ENCODE peak calls at places on chromosomes 16 and 17, in eight cellular contexts. One of them, this sample, is unnamed. For H3K4me1, the result is how much of the 10 kb centered on the place peaks cover.

GRCh38 chr16:68972008-68972407 is 128.7 kb downstream of the TANGO6 start:
- DNase-seq in PC-3: no peak
- DNase-seq in cardiac muscle cell: no peak
- DNase-seq in thoracic aorta: no peak
- DNase-seq in left ventricle myocardium inferior: no peak
- DNase-seq in CD8-positive, alpha-beta T cell: no peak
- DNase-seq in aorta: no peak
- DNase-seq in endodermal cell: peak
- DNase-seq in this sample: no peak

GRCh38 chr17:57629470-57629869 is 115.6 kb downstream of the CCDC182 start:
- DNase-seq in PC-3: no peak
- DNase-seq in cardiac muscle cell: no peak
- DNase-seq in thoracic aorta: no peak
- DNase-seq in left ventricle myocardium inferior: no peak
- DNase-seq in CD8-positive, alpha-beta T cell: no peak
- DNase-seq in aorta: no peak
- DNase-seq in endodermal cell: no peak
- DNase-seq in this sample: no peak

GRCh38 chr16:57639172-57639571 is 10.7 kb downstream of the ADGRG1 start:
- DNase-seq in PC-3: no peak
- DNase-seq in cardiac muscle cell: peak
- DNase-seq in thoracic aorta: no peak
- DNase-seq in left ventricle myocardium inferior: peak
- DNase-seq in CD8-positive, alpha-beta T cell: no peak
- DNase-seq in aorta: no peak
- DNase-seq in endodermal cell: peak
- DNase-seq in this sample: no peak

GRCh38 chr16:85720319-85720637 is 30.6 kb downstream of the C16orf74 start:
- DNase-seq in PC-3: peak
- DNase-seq in cardiac muscle cell: no peak
- DNase-seq in thoracic aorta: no peak
- DNase-seq in left ventricle myocardium inferior: peak
- DNase-seq in CD8-positive, alpha-beta T cell: no peak
- DNase-seq in aorta: no peak
- DNase-seq in endodermal cell: no peak
- DNase-seq in this sample: peak

GRCh38 chr17:7673239-7673638 is 14.1 kb downstream of the TP53 start:
- DNase-seq in PC-3: peak
- DNase-seq in cardiac muscle cell: no peak
- DNase-seq in thoracic aorta: no peak
- DNase-seq in left ventricle myocardium inferior: no peak
- DNase-seq in CD8-positive, alpha-beta T cell: no peak
- DNase-seq in aorta: no peak
- DNase-seq in endodermal cell: peak
- DNase-seq in this sample: peak

GRCh38 chr17:17684901-17685774 is 3.9 kb downstream of the RAI1 start:
- DNase-seq in PC-3: no peak
- DNase-seq in cardiac muscle cell: no peak
- DNase-seq in thoracic aorta: no peak
- DNase-seq in left ventricle myocardium inferior: no peak
- DNase-seq in CD8-positive, alpha-beta T cell: no peak
- DNase-seq in aorta: no peak
- DNase-seq in endodermal cell: peak
- DNase-seq in this sample: no peak

GRCh38 chr17:65678534-65678933 is 117.1 kb upstream of the AXIN2 start:
- DNase-seq in PC-3: no peak
- DNase-seq in cardiac muscle cell: peak
- DNase-seq in thoracic aorta: no peak
- DNase-seq in left ventricle myocardium inferior: no peak
- DNase-seq in CD8-positive, alpha-beta T cell: no peak
- DNase-seq in aorta: no peak
- DNase-seq in endodermal cell: no peak
- DNase-seq in this sample: no peak

GRCh38 chr17:42203354-42203753 is 9.1 kb upstream of the GHDC start:
- DNase-seq in PC-3: no peak
- DNase-seq in cardiac muscle cell: no peak
- DNase-seq in thoracic aorta: no peak
- DNase-seq in left ventricle myocardium inferior: no peak
- DNase-seq in CD8-positive, alpha-beta T cell: no peak
- DNase-seq in aorta: no peak
- DNase-seq in endodermal cell: no peak
- DNase-seq in this sample: peak

GRCh38 chr17:57448288-57449283 is 192.3 kb downstream of the MSI2 start:
- DNase-seq in PC-3: no peak
- DNase-seq in cardiac muscle cell: no peak
- DNase-seq in thoracic aorta: no peak
- DNase-seq in left ventricle myocardium inferior: no peak
- DNase-seq in CD8-positive, alpha-beta T cell: no peak
- DNase-seq in aorta: peak
- DNase-seq in endodermal cell: no peak
- DNase-seq in this sample: peak

GRCh38 chr16:57191056-57191536 is 5.0 kb downstream of the RSPRY1 start:
- DNase-seq in PC-3: peak
- DNase-seq in cardiac muscle cell: no peak
- DNase-seq in thoracic aorta: no peak
- DNase-seq in left ventricle myocardium inferior: no peak
- DNase-seq in CD8-positive, alpha-beta T cell: no peak
- DNase-seq in aorta: no peak
- DNase-seq in endodermal cell: no peak
- DNase-seq in this sample: no peak

GRCh38 chr16:381788-382717 is at the start of gene PGAP6:
- DNase-seq in PC-3: peak
- DNase-seq in cardiac muscle cell: peak
- DNase-seq in thoracic aorta: no peak
- DNase-seq in left ventricle myocardium inferior: peak
- DNase-seq in CD8-positive, alpha-beta T cell: peak
- DNase-seq in aorta: peak
- DNase-seq in endodermal cell: peak
- DNase-seq in this sample: peak

GRCh38 chr17:81834831-81835267 is at the start of gene PPP1R27:
- DNase-seq in PC-3: no peak
- DNase-seq in cardiac muscle cell: no peak
- DNase-seq in thoracic aorta: no peak
- DNase-seq in left ventricle myocardium inferior: no peak
- DNase-seq in CD8-positive, alpha-beta T cell: no peak
- DNase-seq in aorta: no peak
- DNase-seq in endodermal cell: no peak
- DNase-seq in this sample: no peak

GRCh38 chr16:81313731-81314602 is 795 bp upstream of the GAN start:
- DNase-seq in PC-3: no peak
- DNase-seq in cardiac muscle cell: no peak
- DNase-seq in thoracic aorta: no peak
- DNase-seq in left ventricle myocardium inferior: no peak
- DNase-seq in CD8-positive, alpha-beta T cell: no peak
- DNase-seq in aorta: no peak
- DNase-seq in endodermal cell: peak
- DNase-seq in this sample: peak

GRCh38 chr17:60165976-60166375 is 16.2 kb downstream of the CA4 start:
- DNase-seq in PC-3: no peak
- DNase-seq in cardiac muscle cell: no peak
- DNase-seq in thoracic aorta: no peak
- DNase-seq in left ventricle myocardium inferior: no peak
- DNase-seq in CD8-positive, alpha-beta T cell: no peak
- DNase-seq in aorta: no peak
- DNase-seq in endodermal cell: peak
- DNase-seq in this sample: peak

GRCh38 chr16:9366048-9366969 is 274.9 kb downstream of the HAPSTR1 start:
- DNase-seq in PC-3: no peak
- DNase-seq in cardiac muscle cell: no peak
- DNase-seq in thoracic aorta: no peak
- DNase-seq in left ventricle myocardium inferior: no peak
- DNase-seq in CD8-positive, alpha-beta T cell: no peak
- DNase-seq in aorta: no peak
- DNase-seq in endodermal cell: no peak
- DNase-seq in this sample: no peak

GRCh38 chr16:24471616-24472015 is 67.8 kb upstream of the RBBP6 start:
- DNase-seq in PC-3: no peak
- DNase-seq in cardiac muscle cell: no peak
- DNase-seq in thoracic aorta: no peak
- DNase-seq in left ventricle myocardium inferior: no peak
- DNase-seq in CD8-positive, alpha-beta T cell: no peak
- DNase-seq in aorta: no peak
- DNase-seq in endodermal cell: no peak
- DNase-seq in this sample: no peak
- H3K27ac ChIP-seq in PC-3: no peak
- H3K27ac ChIP-seq in cardiac muscle cell: no peak
- H3K27ac ChIP-seq in thoracic aorta: no peak
- H3K27ac ChIP-seq in left ventricle myocardium inferior: no peak
- H3K27ac ChIP-seq in CD8-positive, alpha-beta T cell: no peak
- H3K27ac ChIP-seq in aorta: no peak
- H3K27ac ChIP-seq in endodermal cell: no peak
- H3K27ac ChIP-seq in this sample: no peak

GRCh38 chr17:50204431-50204830 is 3.0 kb upstream of the COL1A1 start:
- DNase-seq in PC-3: no peak
- DNase-seq in cardiac muscle cell: no peak
- DNase-seq in thoracic aorta: no peak
- DNase-seq in left ventricle myocardium inferior: no peak
- DNase-seq in CD8-positive, alpha-beta T cell: no peak
- DNase-seq in aorta: peak
- DNase-seq in endodermal cell: no peak
- DNase-seq in this sample: no peak
- H3K4me1 ChIP-seq in PC-3: under half
- H3K4me1 ChIP-seq in cardiac muscle cell: under half
- H3K4me1 ChIP-seq in thoracic aorta: under half
- H3K4me1 ChIP-seq in left ventricle myocardium inferior: under half
- H3K4me1 ChIP-seq in CD8-positive, alpha-beta T cell: under half
- H3K4me1 ChIP-seq in aorta: under half
- H3K4me1 ChIP-seq in endodermal cell: under half
- H3K4me1 ChIP-seq in this sample: under half

DNA sequence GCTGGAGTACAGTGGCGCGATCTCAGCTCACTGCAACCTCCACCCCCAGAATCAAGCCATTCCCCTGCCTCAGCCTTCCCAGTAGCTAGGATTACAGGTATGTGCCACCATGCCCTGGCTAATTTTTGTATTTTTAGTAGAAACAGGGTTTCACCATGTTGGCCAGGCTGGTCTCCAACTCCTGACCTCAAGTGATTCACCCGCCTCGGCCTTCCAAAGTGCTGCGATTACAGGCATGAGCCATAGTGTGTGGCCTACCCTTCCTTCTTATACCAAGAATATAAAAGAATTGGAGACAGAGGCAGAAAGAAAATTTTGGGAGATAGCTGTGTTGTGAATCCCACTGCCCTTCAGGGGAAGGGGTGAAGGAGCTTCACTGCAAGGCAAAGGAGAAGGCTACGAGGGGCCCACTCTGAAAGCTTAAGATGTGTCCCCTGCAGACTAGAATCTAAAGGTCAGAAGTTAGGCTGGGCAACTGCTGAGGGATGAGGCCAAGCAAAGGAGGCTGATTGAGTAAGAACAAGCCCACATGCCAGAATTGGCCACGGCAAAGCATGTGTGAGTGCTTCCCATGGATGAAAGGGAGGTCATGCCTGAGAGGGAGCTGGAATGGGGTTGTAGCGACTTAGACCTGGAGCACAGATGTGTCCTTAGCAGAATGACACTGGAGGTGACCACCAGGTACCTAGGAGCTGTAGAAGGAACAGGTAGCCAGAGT is 8.4 kb upstream of the CRYBA1 start:
- DNase-seq in PC-3: no peak
- DNase-seq in cardiac muscle cell: no peak
- DNase-seq in thoracic aorta: no peak
- DNase-seq in left ventricle myocardium inferior: no peak
- DNase-seq in CD8-positive, alpha-beta T cell: no peak
- DNase-seq in aorta: no peak
- DNase-seq in endodermal cell: peak
- DNase-seq in this sample: no peak
- H3K27ac ChIP-seq in PC-3: no peak
- H3K27ac ChIP-seq in cardiac muscle cell: no peak
- H3K27ac ChIP-seq in thoracic aorta: no peak
- H3K27ac ChIP-seq in left ventricle myocardium inferior: no peak
- H3K27ac ChIP-seq in CD8-positive, alpha-beta T cell: no peak
- H3K27ac ChIP-seq in aorta: no peak
- H3K27ac ChIP-seq in endodermal cell: no peak
- H3K27ac ChIP-seq in this sample: no peak

GRCh38 chr17:40323731-40324650 is 15.0 kb downstream of the RARA start:
- DNase-seq in PC-3: peak
- DNase-seq in cardiac muscle cell: no peak
- DNase-seq in thoracic aorta: peak
- DNase-seq in left ventricle myocardium inferior: peak
- DNase-seq in CD8-positive, alpha-beta T cell: peak
- DNase-seq in aorta: peak
- DNase-seq in endodermal cell: no peak
- DNase-seq in this sample: no peak
- H3K4me1 ChIP-seq in PC-3: under half
- H3K4me1 ChIP-seq in cardiac muscle cell: half or more
- H3K4me1 ChIP-seq in thoracic aorta: half or more
- H3K4me1 ChIP-seq in left ventricle myocardium inferior: half or more
- H3K4me1 ChIP-seq in CD8-positive, alpha-beta T cell: half or more
- H3K4me1 ChIP-seq in aorta: under half
- H3K4me1 ChIP-seq in endodermal cell: under half
- H3K4me1 ChIP-seq in this sample: under half